ENCODE peak calls at places on chromosome 1, in nine cellular contexts. Q, L, A, E, V, S, Y, W and P are unnamed samples.
A peak's percentile ranks its signal among the peaks of the same experiment; 100 is the strongest.

GRCh38 chr1:17137441-17137840 is 18.2 kb upstream of the PADI2 start:
- DNase-seq in Q (no peak), L (no peak), A (no peak), E (no peak), V (no peak), S (no peak), Y (no peak), W (no peak), P (no peak)

GRCh38 chr1:27646676-27647075 is 11.7 kb upstream of the FGR start:
- DNase-seq in Q (no peak), L (no peak), A (no peak), E (peak; percentile 46), V (no peak), S (no peak), Y (no peak), W (no peak), P (no peak)

GRCh38 chr1:204075116-204075636 is 2.3 kb downstream of the SOX13 start:
- DNase-seq in Q (no peak), L (no peak), A (no peak), E (peak; percentile 55), V (no peak), S (peak; percentile 84), Y (no peak), W (no peak), P (no peak)

GRCh38 chr1:200184196-200184595 is 156.7 kb downstream of the NR5A2 start:
- DNase-seq in Q (no peak), L (no peak), A (no peak), E (peak; percentile 87), V (peak; percentile 32), S (peak; percentile 92), Y (peak; percentile 29), W (peak; percentile 65), P (no peak)

GRCh38 chr1:220962031-220962751 is 82.9 kb downstream of the HLX start:
- DNase-seq in Q (no peak), L (no peak), A (no peak), E (no peak), V (no peak), S (no peak), Y (peak; percentile 62), W (peak; percentile 86), P (no peak)

GRCh38 chr1:247681288-247681897 is 1.9 kb upstream of the OR13G1 start:
- DNase-seq in Q (no peak), L (peak; percentile 25), A (no peak), E (no peak), V (peak; percentile 34), S (no peak), Y (peak; percentile 20), W (no peak), P (peak; percentile 60)

GRCh38 chr1:179164494-179164893 is 65.0 kb downstream of the ABL2 start:
- DNase-seq in Q (no peak), L (no peak), A (no peak), E (no peak), V (no peak), S (no peak), Y (no peak), W (no peak), P (no peak)

GRCh38 chr1:244881552-244882280 is 17.4 kb upstream of the HNRNPU start:
- DNase-seq in Q (no peak), L (no peak), A (no peak), E (no peak), V (no peak), S (no peak), Y (no peak), W (no peak), P (no peak)

GRCh38 chr1:100622506-100622905 is 84.6 kb downstream of the GPR88 start:
- DNase-seq in Q (no peak), L (no peak), A (no peak), E (no peak), V (no peak), S (no peak), Y (no peak), W (no peak), P (no peak)

GRCh38 chr1:167734227-167734626 is 12.4 kb downstream of the MPZL1 start:
- DNase-seq in Q (no peak), L (no peak), A (no peak), E (no peak), V (no peak), S (no peak), Y (no peak), W (no peak), P (no peak)

GRCh38 chr1:46622341-46622740 is 5.7 kb upstream of the MOB3C start:
- DNase-seq in Q (no peak), L (no peak), A (no peak), E (no peak), V (peak; percentile 61), S (no peak), Y (peak; percentile 38), W (no peak), P (no peak)

GRCh38 chr1:228396770-228397453 is 9.7 kb downstream of the TRIM11 start:
- DNase-seq in Q (no peak), L (no peak), A (no peak), E (no peak), V (no peak), S (peak; percentile 72), Y (no peak), W (no peak), P (no peak)

GRCh38 chr1:46188295-46189030 is 9.8 kb downstream of the POMGNT1 start:
- DNase-seq in Q (no peak), L (no peak), A (no peak), E (no peak), V (no peak), S (no peak), Y (no peak), W (no peak), P (no peak)

GRCh38 chr1:183278736-183279591 is 92.9 kb downstream of the LAMC2 start:
- DNase-seq in Q (no peak), L (no peak), A (no peak), E (no peak), V (no peak), S (peak; percentile 76), Y (no peak), W (no peak), P (no peak)

GRCh38 chr1:6805004-6805416 is 19.8 kb downstream of the CAMTA1 start:
- DNase-seq in Q (no peak), L (no peak), A (no peak), E (no peak), V (no peak), S (no peak), Y (no peak), W (no peak), P (no peak)

GRCh38 chr1:21335750-21336168 is 45.5 kb upstream of the ECE1 start:
- DNase-seq in Q (no peak), L (no peak), A (no peak), E (peak; percentile 43), V (no peak), S (no peak), Y (no peak), W (no peak), P (no peak)

GRCh38 chr1:205015241-205015640 is 27.8 kb upstream of the CNTN2 start:
- DNase-seq in Q (no peak), L (no peak), A (no peak), E (no peak), V (no peak), S (no peak), Y (no peak), W (no peak), P (no peak)

GRCh38 chr1:155834296-155834926 is 22.6 kb downstream of the GON4L start:
- DNase-seq in Q (no peak), L (no peak), A (no peak), E (no peak), V (no peak), S (no peak), Y (peak; percentile 65), W (no peak), P (no peak)

GRCh38 chr1:172497230-172497629 is 35.7 kb upstream of the SUCO start:
- DNase-seq in Q (no peak), L (no peak), A (no peak), E (no peak), V (peak; percentile 21), S (no peak), Y (peak; percentile 16), W (peak; percentile 16), P (no peak)

GRCh38 chr1:5053744-5054143 is 399.3 kb downstream of the AJAP1 start:
- DNase-seq in Q (no peak), L (no peak), A (no peak), E (no peak), V (no peak), S (no peak), Y (no peak), W (no peak), P (no peak)

GRCh38 chr1:115302390-115302961 is 35.6 kb downstream of the NGF start:
- DNase-seq in Q (no peak), L (no peak), A (no peak), E (peak; percentile 51), V (no peak), S (no peak), Y (peak; percentile 75), W (peak; percentile 88), P (no peak)

GRCh38 chr1:242208021-242208420 is 209.1 kb upstream of the MAP1LC3C start:
- DNase-seq in Q (no peak), L (no peak), A (no peak), E (no peak), V (no peak), S (no peak), Y (no peak), W (no peak), P (no peak)

GRCh38 chr1:61839702-61840101 is 97.4 kb downstream of the PATJ start:
- DNase-seq in Q (no peak), L (no peak), A (no peak), E (no peak), V (no peak), S (no peak), Y (peak; percentile 28), W (peak; percentile 7), P (no peak)